ENCODE peak calls at places on chromosomes 3 and 15, in nine cellular contexts. D is activated naive CD4-positive, alpha-beta T cell; C is stimulated activated CD4-positive, alpha-beta T cell treated with anti-CD3 and anti-CD28 coated beads, Interleukin-12 subunit alpha, Interleukin-12 subunit beta, amount 100 ng/mL, for 48 hours; R is B cell; Y is CD8-positive, alpha-beta T cell; X is A549; K is stimulated activated CD8-positive, alpha-beta memory T cell treated with anti-CD3 and anti-CD28 coated beads, Interleukin-4, amount 100 ng/mL, for 48 hours; S is IMR-90; U is adrenal gland. M is an unnamed sample.
A peak's percentile ranks its signal among the peaks of the same experiment; 100 is the strongest.

GRCh38 chr15:30930422-30930821 is 26.7 kb downstream of the FAN1 start:
- DNase-seq in K (no peak), Y (no peak), D (no peak), C (no peak), X (no peak), R (no peak), U (no peak), S (no peak), M (no peak)

GRCh38 chr3:158494657-158495056 is 76.3 kb upstream of the MLF1 start:
- DNase-seq in Y (no peak), X (no peak), S (no peak), C (no peak), D (no peak), U (no peak), R (no peak), K (no peak), M (no peak)

GRCh38 chr3:177294221-177294620 is 96.9 kb upstream of the TBL1XR1 start:
- DNase-seq in D (no peak), R (no peak), X (no peak), S (peak; percentile 69), Y (no peak), C (no peak), K (no peak), U (peak; percentile 29), M (peak; percentile 98)

GRCh38 chr3:115692887-115693524 is 69.7 kb downstream of the GAP43 start:
- DNase-seq in R (peak; percentile 68), D (peak; percentile 34), S (peak; percentile 72), X (peak; percentile 65), C (peak; percentile 45), Y (peak; percentile 47), K (peak; percentile 78), U (peak; percentile 76), M (peak; percentile 37)

GRCh38 chr3:133296315-133296917 is 103.4 kb upstream of the BFSP2 start:
- DNase-seq in C (no peak), X (no peak), S (no peak), Y (no peak), R (no peak), K (no peak), U (no peak), D (no peak), M (no peak)

GRCh38 chr3:42651248-42652091 is 2.0 kb upstream of the ZBTB47 start:
- DNase-seq in Y (no peak), K (no peak), U (no peak), X (no peak), D (no peak), S (peak; percentile 56), C (no peak), R (no peak), M (peak; percentile 86)

GRCh38 chr3:56980798-56981390 is 79.6 kb upstream of the SPATA12 start:
- DNase-seq in U (peak; percentile 63), S (peak; percentile 99), D (no peak), C (peak; percentile 65), Y (no peak), R (no peak), X (peak; percentile 35), K (peak; percentile 73), M (peak; percentile 97)

GRCh38 chr3:140251678-140252077 is 316.7 kb downstream of the CLSTN2 start:
- DNase-seq in D (no peak), Y (no peak), U (no peak), C (no peak), S (no peak), X (no peak), K (no peak), R (no peak), M (no peak)

GRCh38 chr3:101292027-101292426 is 28.3 kb downstream of the IMPG2 start:
- DNase-seq in S (peak; percentile 68), R (no peak), Y (no peak), K (no peak), D (no peak), U (no peak), C (no peak), X (no peak), M (no peak)

GRCh38 chr3:40782086-40782721 is 257.4 kb downstream of the ZNF621 start:
- DNase-seq in Y (no peak), C (no peak), R (no peak), S (no peak), X (no peak), D (no peak), U (no peak), K (no peak), M (no peak)

GRCh38 chr15:48433226-48433886 is 102.1 kb downstream of the DUT start:
- DNase-seq in U (peak; percentile 48), Y (no peak), S (peak; percentile 73), D (no peak), X (no peak), C (no peak), R (no peak), K (no peak), M (peak; percentile 55)

M was measured in foreskin keratinocyte.